ENCODE peak calls at places on chromosomes 13 and 19, in nine cellular contexts. One of them, this sample, is unnamed.

GRCh38 chr13:64453831-64454230 is 2776.3 kb downstream of the PCDH9 start:
- DNase-seq in endothelial cell: no peak
- DNase-seq in breast epithelium: no peak
- DNase-seq in lower leg skin: no peak
- DNase-seq in MCF 10A: no peak
- DNase-seq in AG10803: peak; percentile 4
- DNase-seq in IMR-90: peak; percentile 1
- DNase-seq in tibial artery: no peak
- DNase-seq in tibial nerve: no peak
- DNase-seq in this sample: no peak

GRCh38 chr13:97101912-97102311 is 107.6 kb upstream of the OXGR1 start:
- DNase-seq in endothelial cell: no peak
- DNase-seq in breast epithelium: no peak
- DNase-seq in lower leg skin: no peak
- DNase-seq in MCF 10A: no peak
- DNase-seq in AG10803: no peak
- DNase-seq in IMR-90: no peak
- DNase-seq in tibial artery: no peak
- DNase-seq in tibial nerve: no peak
- DNase-seq in this sample: no peak

GRCh38 chr19:34733266-34733825 is 697 bp upstream of the ZNF181 start:
- DNase-seq in endothelial cell: peak; percentile 51
- DNase-seq in breast epithelium: no peak
- DNase-seq in lower leg skin: peak; percentile 89
- DNase-seq in MCF 10A: no peak
- DNase-seq in AG10803: no peak
- DNase-seq in IMR-90: no peak
- DNase-seq in tibial artery: peak; percentile 61
- DNase-seq in tibial nerve: peak; percentile 61
- DNase-seq in this sample: no peak

GRCh38 chr19:49894879-49895565 is 1.7 kb downstream of the IL4I1 start:
- DNase-seq in endothelial cell: no peak
- DNase-seq in breast epithelium: no peak
- DNase-seq in lower leg skin: no peak
- DNase-seq in MCF 10A: no peak
- DNase-seq in AG10803: no peak
- DNase-seq in IMR-90: no peak
- DNase-seq in tibial artery: no peak
- DNase-seq in tibial nerve: no peak
- DNase-seq in this sample: no peak

GRCh38 chr13:97395437-97396136 is 38.4 kb upstream of the RAP2A start:
- DNase-seq in endothelial cell: no peak
- DNase-seq in breast epithelium: no peak
- DNase-seq in lower leg skin: no peak
- DNase-seq in MCF 10A: peak; percentile 61
- DNase-seq in AG10803: peak; percentile 37
- DNase-seq in IMR-90: peak; percentile 66
- DNase-seq in tibial artery: no peak
- DNase-seq in tibial nerve: no peak
- DNase-seq in this sample: no peak

GRCh38 chr13:111530137-111530536 is 209.7 kb downstream of the TEX29 start:
- DNase-seq in endothelial cell: no peak
- DNase-seq in breast epithelium: no peak
- DNase-seq in lower leg skin: peak; percentile 78
- DNase-seq in MCF 10A: no peak
- DNase-seq in AG10803: no peak
- DNase-seq in IMR-90: no peak
- DNase-seq in tibial artery: no peak
- DNase-seq in tibial nerve: no peak
- DNase-seq in this sample: no peak

GRCh38 chr13:68748038-68748437 is 1359.6 kb upstream of the ATXN8OS start:
- DNase-seq in endothelial cell: no peak
- DNase-seq in breast epithelium: no peak
- DNase-seq in lower leg skin: no peak
- DNase-seq in MCF 10A: peak; percentile 39
- DNase-seq in AG10803: no peak
- DNase-seq in IMR-90: no peak
- DNase-seq in tibial artery: no peak
- DNase-seq in tibial nerve: no peak
- DNase-seq in this sample: no peak

GRCh38 chr13:114029866-114030625 is 56.2 kb upstream of the C13orf46 start:
- DNase-seq in endothelial cell: no peak
- DNase-seq in breast epithelium: no peak
- DNase-seq in lower leg skin: no peak
- DNase-seq in MCF 10A: no peak
- DNase-seq in AG10803: no peak
- DNase-seq in IMR-90: no peak
- DNase-seq in tibial artery: no peak
- DNase-seq in tibial nerve: no peak
- DNase-seq in this sample: no peak

GRCh38 chr19:5805465-5806132 is 732 bp downstream of the NRTN start:
- DNase-seq in endothelial cell: peak; percentile 92
- DNase-seq in breast epithelium: peak; percentile 73
- DNase-seq in lower leg skin: peak; percentile 93
- DNase-seq in MCF 10A: peak; percentile 72
- DNase-seq in AG10803: peak; percentile 24
- DNase-seq in IMR-90: peak; percentile 24
- DNase-seq in tibial artery: no peak
- DNase-seq in tibial nerve: peak; percentile 22
- DNase-seq in this sample: peak; percentile 61

GRCh38 chr13:73090116-73090811 is 31.5 kb downstream of the KLF5 start:
- DNase-seq in endothelial cell: no peak
- DNase-seq in breast epithelium: no peak
- DNase-seq in lower leg skin: no peak
- DNase-seq in MCF 10A: peak; percentile 93
- DNase-seq in AG10803: peak; percentile 62
- DNase-seq in IMR-90: peak; percentile 91
- DNase-seq in tibial artery: no peak
- DNase-seq in tibial nerve: no peak
- DNase-seq in this sample: no peak

GRCh38 chr13:34243396-34243795 is 425.4 kb downstream of the RFC3 start:
- DNase-seq in endothelial cell: no peak
- DNase-seq in breast epithelium: no peak
- DNase-seq in lower leg skin: no peak
- DNase-seq in MCF 10A: no peak
- DNase-seq in AG10803: no peak
- DNase-seq in IMR-90: no peak
- DNase-seq in tibial artery: no peak
- DNase-seq in tibial nerve: no peak
- DNase-seq in this sample: no peak

DNA sequence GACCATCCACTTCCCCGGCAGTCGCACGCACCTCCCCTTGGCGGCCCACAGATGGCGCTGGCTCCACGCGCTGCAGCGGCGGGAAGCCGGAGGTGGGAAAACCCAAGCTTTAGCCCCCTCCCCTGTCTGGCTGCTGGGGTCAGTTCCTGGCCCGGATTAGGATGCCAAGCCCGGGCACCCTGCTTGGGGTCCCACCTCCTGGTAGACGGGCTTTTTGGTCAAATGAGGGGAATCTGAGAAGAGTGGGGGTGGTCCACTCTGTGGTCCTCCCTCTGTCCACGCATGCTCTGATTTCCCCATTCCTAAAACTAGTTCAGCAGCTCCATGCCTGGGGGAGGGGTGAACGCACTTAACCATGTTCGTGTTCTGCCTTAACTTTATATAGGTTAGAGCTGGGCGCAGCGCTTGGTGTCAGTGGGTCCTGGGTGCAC is 8.1 kb upstream of the ADGRE2 start:
- DNase-seq in endothelial cell: peak; percentile 68
- DNase-seq in breast epithelium: no peak
- DNase-seq in lower leg skin: peak; percentile 78
- DNase-seq in MCF 10A: peak; percentile 43
- DNase-seq in AG10803: no peak
- DNase-seq in IMR-90: no peak
- DNase-seq in tibial artery: no peak
- DNase-seq in tibial nerve: no peak
- DNase-seq in this sample: no peak
- TF ChIP-seq CTCF in endothelial cell: peak; percentile 85
- TF ChIP-seq CTCF in breast epithelium: peak; percentile 57
- TF ChIP-seq CTCF in lower leg skin: no peak
- TF ChIP-seq CTCF in MCF 10A: peak; percentile 92
- TF ChIP-seq CTCF in AG10803: peak; percentile 47
- TF ChIP-seq CTCF in IMR-90: peak; percentile 27
- TF ChIP-seq CTCF in tibial artery: no peak
- TF ChIP-seq CTCF in tibial nerve: peak; percentile 22
- TF ChIP-seq CTCF in this sample: no peak

GRCh38 chr19:46134527-46134926 is 10.0 kb upstream of the IGFL3 start:
- DNase-seq in endothelial cell: no peak
- DNase-seq in breast epithelium: no peak
- DNase-seq in lower leg skin: no peak
- DNase-seq in MCF 10A: peak; percentile 51
- DNase-seq in AG10803: peak; percentile 40
- DNase-seq in IMR-90: peak; percentile 65
- DNase-seq in tibial artery: no peak
- DNase-seq in tibial nerve: no peak
- DNase-seq in this sample: no peak

GRCh38 chr19:46133777-46134231 is 9.3 kb upstream of the IGFL3 start:
- DNase-seq in endothelial cell: no peak
- DNase-seq in breast epithelium: no peak
- DNase-seq in lower leg skin: no peak
- DNase-seq in MCF 10A: no peak
- DNase-seq in AG10803: no peak
- DNase-seq in IMR-90: no peak
- DNase-seq in tibial artery: no peak
- DNase-seq in tibial nerve: no peak
- DNase-seq in this sample: no peak

GRCh38 chr19:46131485-46132143 is 7.1 kb upstream of the IGFL3 start:
- DNase-seq in endothelial cell: no peak
- DNase-seq in breast epithelium: no peak
- DNase-seq in lower leg skin: no peak
- DNase-seq in MCF 10A: no peak
- DNase-seq in AG10803: no peak
- DNase-seq in IMR-90: no peak
- DNase-seq in tibial artery: no peak
- DNase-seq in tibial nerve: no peak
- DNase-seq in this sample: no peak

GRCh38 chr19:46133101-46133627 is 8.7 kb upstream of the IGFL3 start:
- DNase-seq in endothelial cell: peak; percentile 25
- DNase-seq in breast epithelium: no peak
- DNase-seq in lower leg skin: peak; percentile 74
- DNase-seq in MCF 10A: peak; percentile 95
- DNase-seq in AG10803: peak; percentile 96
- DNase-seq in IMR-90: peak; percentile 97
- DNase-seq in tibial artery: peak; percentile 34
- DNase-seq in tibial nerve: peak; percentile 7
- DNase-seq in this sample: no peak

DNA sequence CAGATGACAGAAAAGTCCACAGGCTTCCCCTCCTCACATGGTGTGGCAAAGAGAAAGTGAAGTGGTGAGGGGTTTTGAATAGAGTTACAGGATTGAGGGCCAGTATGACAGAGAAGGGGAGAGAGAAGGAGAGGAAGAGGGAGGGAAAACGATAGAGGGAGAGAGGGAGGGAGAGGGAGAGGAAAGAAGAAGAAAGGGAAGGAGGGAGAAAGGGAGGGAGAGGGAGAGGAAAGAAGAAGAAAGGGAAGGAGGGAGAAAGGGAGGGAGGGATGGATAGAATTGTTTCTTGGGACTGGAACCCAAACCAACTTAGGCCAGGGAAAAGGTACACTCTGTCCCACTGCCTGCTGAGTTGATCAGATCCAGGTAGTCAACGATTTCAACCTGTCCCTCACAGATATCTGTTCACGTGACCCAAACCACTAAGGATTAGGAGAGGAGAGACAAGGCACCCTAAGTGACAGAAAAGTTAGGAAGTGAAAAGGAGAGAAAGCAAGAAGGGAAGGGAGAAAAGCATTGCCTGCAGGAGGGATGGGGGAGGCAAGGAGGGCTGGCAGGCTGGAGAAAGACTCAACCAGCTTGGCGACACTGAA is 8.1 kb upstream of the IGFL3 start:
- DNase-seq in endothelial cell: no peak
- DNase-seq in breast epithelium: no peak
- DNase-seq in lower leg skin: no peak
- DNase-seq in MCF 10A: no peak
- DNase-seq in AG10803: no peak
- DNase-seq in IMR-90: no peak
- DNase-seq in tibial artery: no peak
- DNase-seq in tibial nerve: no peak
- DNase-seq in this sample: no peak
- TF ChIP-seq CTCF in endothelial cell: no peak
- TF ChIP-seq CTCF in breast epithelium: no peak
- TF ChIP-seq CTCF in lower leg skin: no peak
- TF ChIP-seq CTCF in MCF 10A: no peak
- TF ChIP-seq CTCF in AG10803: no peak
- TF ChIP-seq CTCF in IMR-90: no peak
- TF ChIP-seq CTCF in tibial artery: no peak
- TF ChIP-seq CTCF in tibial nerve: no peak
- TF ChIP-seq CTCF in this sample: no peak

GRCh38 chr19:55640043-55640576 is 692 bp upstream of the ZNF580 start:
- DNase-seq in endothelial cell: no peak
- DNase-seq in breast epithelium: peak; percentile 71
- DNase-seq in lower leg skin: no peak
- DNase-seq in MCF 10A: no peak
- DNase-seq in AG10803: peak; percentile 68
- DNase-seq in IMR-90: peak; percentile 68
- DNase-seq in tibial artery: peak; percentile 50
- DNase-seq in tibial nerve: peak; percentile 35
- DNase-seq in this sample: no peak
- TF ChIP-seq CTCF in endothelial cell: no peak
- TF ChIP-seq CTCF in breast epithelium: peak; percentile 58
- TF ChIP-seq CTCF in lower leg skin: no peak
- TF ChIP-seq CTCF in MCF 10A: no peak
- TF ChIP-seq CTCF in AG10803: peak; percentile 46
- TF ChIP-seq CTCF in IMR-90: peak; percentile 61
- TF ChIP-seq CTCF in tibial artery: peak; percentile 37
- TF ChIP-seq CTCF in tibial nerve: peak; percentile 49
- TF ChIP-seq CTCF in this sample: no peak

GRCh38 chr19:48446579-48446978 is 796 bp downstream of the GRWD1 start:
- DNase-seq in endothelial cell: no peak
- DNase-seq in breast epithelium: no peak
- DNase-seq in lower leg skin: no peak
- DNase-seq in MCF 10A: no peak
- DNase-seq in AG10803: no peak
- DNase-seq in IMR-90: no peak
- DNase-seq in tibial artery: no peak
- DNase-seq in tibial nerve: no peak
- DNase-seq in this sample: no peak

GRCh38 chr19:48444129-48444932 is 1.5 kb upstream of the GRWD1 start:
- DNase-seq in endothelial cell: no peak
- DNase-seq in breast epithelium: no peak
- DNase-seq in lower leg skin: peak; percentile 87
- DNase-seq in MCF 10A: no peak
- DNase-seq in AG10803: no peak
- DNase-seq in IMR-90: no peak
- DNase-seq in tibial artery: no peak
- DNase-seq in tibial nerve: no peak
- DNase-seq in this sample: no peak

GRCh38 chr19:48445256-48445605 is 552 bp upstream of the GRWD1 start:
- DNase-seq in endothelial cell: peak; percentile 48
- DNase-seq in breast epithelium: no peak
- DNase-seq in lower leg skin: peak; percentile 83
- DNase-seq in MCF 10A: peak; percentile 90
- DNase-seq in AG10803: peak; percentile 94
- DNase-seq in IMR-90: peak; percentile 94
- DNase-seq in tibial artery: peak; percentile 57
- DNase-seq in tibial nerve: peak; percentile 49
- DNase-seq in this sample: no peak

GRCh38 chr19:48444933-48445194 is 919 bp upstream of the GRWD1 start:
- DNase-seq in endothelial cell: no peak
- DNase-seq in breast epithelium: no peak
- DNase-seq in lower leg skin: no peak
- DNase-seq in MCF 10A: no peak
- DNase-seq in AG10803: no peak
- DNase-seq in IMR-90: no peak
- DNase-seq in tibial artery: no peak
- DNase-seq in tibial nerve: no peak
- DNase-seq in this sample: no peak

GRCh38 chr19:48445606-48446481 is at the start of gene GRWD1:
- DNase-seq in endothelial cell: peak; percentile 83
- DNase-seq in breast epithelium: peak; percentile 87
- DNase-seq in lower leg skin: peak; percentile 98
- DNase-seq in MCF 10A: peak; percentile 98
- DNase-seq in AG10803: peak; percentile 93
- DNase-seq in IMR-90: peak; percentile 94
- DNase-seq in tibial artery: peak; percentile 94
- DNase-seq in tibial nerve: peak; percentile 88
- DNase-seq in this sample: peak; percentile 85
- TF ChIP-seq CTCF in endothelial cell: no peak
- TF ChIP-seq CTCF in breast epithelium: peak; percentile 4
- TF ChIP-seq CTCF in lower leg skin: no peak
- TF ChIP-seq CTCF in MCF 10A: peak; percentile 6
- TF ChIP-seq CTCF in AG10803: no peak
- TF ChIP-seq CTCF in IMR-90: peak; percentile 8
- TF ChIP-seq CTCF in tibial artery: no peak
- TF ChIP-seq CTCF in tibial nerve: no peak
- TF ChIP-seq CTCF in this sample: no peak